ENCODE peak calls at places on chromosomes 7 and 10, in four cellular contexts. I is transverse colon, A is left ventricle myocardium inferior, C is lung. R is an unnamed sample.

GRCh38 chr7:136874393-136875032 is 6.1 kb downstream of the CHRM2 start:
- DNase-seq in I (no peak), A (no peak), C (no peak), R (no peak)

GRCh38 chr7:117808273-117808868 is 64.9 kb downstream of the CTTNBP2 start:
- DNase-seq in I (no peak), A (peak; percentile 29), C (no peak), R (no peak)

GRCh38 chr10:44008270-44008916 is 359.7 kb upstream of the ZNF32 start:
- DNase-seq in I (no peak), A (no peak), C (no peak), R (peak; percentile 75)

GRCh38 chr7:127690806-127691205 is 38.8 kb downstream of the SND1 start:
- DNase-seq in I (no peak), A (no peak), C (no peak), R (no peak)

GRCh38 chr7:98869374-98870070 is at the start of gene TMEM130:
- DNase-seq in I (no peak), A (no peak), C (no peak), R (no peak)

GRCh38 chr10:69333205-69333604 is 54.9 kb downstream of the HK1 start:
- DNase-seq in I (no peak), A (no peak), C (peak; percentile 67), R (peak; percentile 72)

GRCh38 chr7:74178632-74179031 is 4.5 kb downstream of the EIF4H start:
- DNase-seq in I (no peak), A (no peak), C (no peak), R (no peak)

GRCh38 chr7:10889266-10889898 is 84.3 kb upstream of the PHF14 start:
- DNase-seq in I (peak; percentile 20), A (no peak), C (no peak), R (no peak)

GRCh38 chr7:85897967-85898366 is 711.1 kb upstream of the SEMA3D start:
- DNase-seq in I (no peak), A (no peak), C (no peak), R (no peak)

GRCh38 chr7:100363098-100363497 is 5.2 kb downstream of the PILRB start:
- DNase-seq in I (no peak), A (no peak), C (no peak), R (no peak)

GRCh38 chr10:71383972-71384687 is 12.6 kb upstream of the CDH23 start:
- DNase-seq in I (peak; percentile 79), A (peak; percentile 73), C (peak; percentile 73), R (peak; percentile 91)

GRCh38 chr7:17275749-17276671 is 22.4 kb upstream of the AHR start:
- DNase-seq in I (no peak), A (no peak), C (no peak), R (no peak)

GRCh38 chr10:29596826-29597225 is 37.9 kb downstream of the SVIL start:
- DNase-seq in I (no peak), A (no peak), C (no peak), R (no peak)

GRCh38 chr10:101218423-101219136 is 10.7 kb downstream of the LBX1 start:
- DNase-seq in I (no peak), A (no peak), C (no peak), R (no peak)

GRCh38 chr7:98624846-98625420 is 7.8 kb downstream of the NPTX2 start:
- DNase-seq in I (no peak), A (no peak), C (no peak), R (no peak)

GRCh38 chr10:86632009-86632800 is 22.1 kb upstream of the OPN4 start:
- DNase-seq in I (peak; percentile 28), A (peak; percentile 58), C (no peak), R (no peak)

GRCh38 chr7:103154042-103154441 is 5.1 kb upstream of the NAPEPLD start:
- DNase-seq in I (no peak), A (no peak), C (no peak), R (no peak)

GRCh38 chr10:113099431-113100298 is 149.6 kb downstream of the TCF7L2 start:
- DNase-seq in I (no peak), A (no peak), C (no peak), R (no peak)

GRCh38 chr10:128086003-128086863 is 40.0 kb downstream of the MKI67 start:
- DNase-seq in I (no peak), A (no peak), C (no peak), R (no peak)

GRCh38 chr7:98630149-98630548 is 13.1 kb downstream of the NPTX2 start:
- DNase-seq in I (no peak), A (no peak), C (no peak), R (no peak)

GRCh38 chr7:128718967-128719642 is 20.1 kb upstream of the CALU start:
- DNase-seq in I (no peak), A (no peak), C (no peak), R (no peak)

DNA sequence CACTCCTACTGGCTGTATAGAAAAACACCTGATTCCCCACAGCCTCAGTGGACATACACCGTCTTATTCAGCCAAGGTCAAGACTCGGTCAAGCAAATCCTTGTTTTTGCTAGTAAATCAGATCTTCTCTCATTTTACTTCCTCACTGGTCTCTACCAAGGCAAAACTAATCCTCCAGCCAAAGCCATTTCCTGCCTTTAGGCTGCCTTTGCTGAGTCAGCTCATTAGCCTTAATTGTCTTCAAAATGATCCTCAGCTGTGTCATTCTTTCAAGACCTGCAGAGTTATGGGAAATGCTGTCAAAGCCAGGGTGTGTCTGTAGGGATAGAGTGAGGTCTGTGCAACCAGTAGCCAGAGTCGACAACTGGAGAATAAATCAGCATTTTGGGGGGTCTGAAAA is 107.2 kb upstream of the FAM180A start:
- DNase-seq in I (no peak), A (no peak), C (no peak), R (no peak)
- H3K4me3 ChIP-seq in I (no peak overlapping the region), A (no peak overlapping the region), C (no peak overlapping the region), R (no peak overlapping the region)

DNA sequence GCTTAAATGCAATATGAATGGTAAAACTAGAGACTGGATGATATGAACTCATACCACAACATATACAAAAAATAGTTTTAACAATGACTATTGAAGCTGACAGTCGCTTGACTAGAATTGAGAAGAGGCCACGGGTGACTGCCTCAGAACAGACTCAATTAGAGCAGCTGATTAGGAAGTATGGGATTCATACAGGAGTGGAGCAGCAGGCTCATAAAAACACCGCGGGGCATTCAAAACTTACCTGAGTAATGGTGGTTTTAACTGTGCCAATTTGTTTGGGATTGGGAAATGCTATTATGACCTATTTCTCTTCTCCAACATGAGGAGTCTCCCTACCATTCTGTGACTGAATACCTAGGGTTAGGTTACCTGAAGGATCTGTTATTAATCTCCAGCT is 2.1 kb downstream of the CADPS2 start:
- DNase-seq in I (no peak), A (no peak), C (no peak), R (no peak)
- H3K4me3 ChIP-seq in I (no peak overlapping the region), A (peak overlapping the region; percentile 91), C (no peak overlapping the region), R (no peak overlapping the region)

GRCh38 chr10:32374605-32375004 is 27.6 kb upstream of the EPC1 start:
- DNase-seq in I (no peak), A (no peak), C (no peak), R (no peak)

GRCh38 chr10:32377458-32378370 is 30.8 kb upstream of the EPC1 start:
- DNase-seq in I (peak; percentile 35), A (no peak), C (no peak), R (peak; percentile 56)

GRCh38 chr10:32378371-32379301 is 31.7 kb upstream of the EPC1 start:
- DNase-seq in I (peak; percentile 96), A (peak; percentile 95), C (peak; percentile 94), R (peak; percentile 97)

GRCh38 chr10:32376027-32376426 is 29.1 kb upstream of the EPC1 start:
- DNase-seq in I (no peak), A (no peak), C (no peak), R (no peak)

DNA sequence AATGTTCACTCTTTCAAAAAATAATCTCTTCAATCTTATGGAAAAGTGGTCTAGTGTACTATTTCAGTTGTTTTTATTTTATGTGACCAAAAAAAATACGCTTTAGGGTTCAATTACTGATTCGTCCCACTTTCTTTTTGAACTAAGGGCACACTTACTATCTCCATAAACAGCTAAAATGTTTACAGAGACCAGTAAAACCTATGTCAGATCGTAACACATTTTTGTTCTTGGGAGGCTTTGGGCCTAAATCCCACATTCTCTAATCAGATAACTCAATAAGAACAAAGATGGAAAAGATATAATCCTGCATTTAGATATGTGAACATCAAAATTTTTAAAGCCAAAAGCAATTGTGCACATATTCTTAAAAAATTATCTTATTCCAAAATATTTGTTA is 29.8 kb upstream of the EPC1 start:
- DNase-seq in I (no peak), A (no peak), C (no peak), R (no peak)
- H3K4me3 ChIP-seq in I (peak overlapping the region; percentile 55), A (peak overlapping the region; percentile 76), C (no peak overlapping the region), R (peak overlapping the region; percentile 92)

DNA sequence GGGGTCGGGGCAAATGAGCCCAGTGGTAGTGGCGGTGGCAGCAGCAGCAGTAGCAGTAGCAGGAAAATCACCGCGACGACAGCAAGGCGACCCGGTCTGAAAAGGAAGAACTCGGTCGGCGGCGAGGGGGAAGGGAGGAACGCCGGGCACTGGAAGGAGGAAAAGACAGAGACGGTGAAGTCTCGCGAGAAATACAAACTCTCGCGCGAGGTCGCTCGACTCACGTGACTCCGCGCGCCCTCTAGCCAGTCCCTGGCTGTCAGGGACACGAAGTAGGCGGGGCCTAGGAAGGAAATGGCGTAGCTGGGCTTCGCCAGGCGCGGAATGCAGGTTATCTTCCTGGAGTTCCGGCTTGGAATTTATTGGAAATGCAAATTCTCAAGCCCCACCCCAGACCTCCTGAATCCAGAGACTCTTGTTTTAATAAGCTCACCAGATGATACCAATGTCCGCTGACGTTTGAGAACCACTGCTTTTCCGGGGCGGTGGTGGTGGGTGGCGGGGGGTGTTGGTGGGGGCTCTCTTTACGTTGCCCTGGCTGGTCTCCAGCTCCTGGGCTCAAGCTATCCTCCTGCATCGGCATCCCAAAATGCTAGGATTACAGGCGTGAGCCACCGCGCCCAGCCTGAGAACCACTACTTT is at the start of gene SMNDC1:
- DNase-seq in I (peak; percentile 99), A (peak; percentile 98), C (peak; percentile 97), R (peak; percentile 99)
- H3K4me3 ChIP-seq in I (peak within 1 kb of the TSS; percentile 93), A (peak within 1 kb of the TSS; percentile 90), C (peak within 1 kb of the TSS; percentile 96), R (peak within 1 kb of the TSS; percentile 93)

DNA sequence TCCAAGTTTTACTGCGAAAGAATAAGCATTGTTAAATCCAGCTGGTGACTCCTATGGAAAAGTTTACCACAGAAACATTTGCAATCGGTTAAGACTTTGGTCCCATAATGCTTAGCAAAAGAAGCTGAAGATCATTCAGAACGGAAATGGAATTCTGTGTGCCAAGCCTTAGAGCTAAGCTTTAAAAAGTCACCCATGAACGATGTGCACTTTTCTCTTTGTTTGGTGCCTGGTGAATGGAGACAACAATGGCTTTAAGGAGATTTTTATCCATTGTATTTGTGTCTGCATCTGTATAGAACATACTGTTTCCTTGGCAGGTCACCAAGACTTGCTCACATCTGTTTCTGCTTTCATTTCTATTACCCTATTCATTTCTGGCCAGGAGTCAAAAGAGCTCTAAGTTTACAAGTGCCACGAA is 26.3 kb upstream of the COL1A2 start:
- DNase-seq in I (no peak), A (no peak), C (no peak), R (no peak)
- H3K4me3 ChIP-seq in I (no peak overlapping the region), A (peak overlapping the region; percentile 33), C (no peak overlapping the region), R (peak overlapping the region; percentile 72)

GRCh38 chr10:116706281-116706680 is 36.1 kb downstream of the HSPA12A start:
- DNase-seq in I (no peak), A (no peak), C (no peak), R (no peak)

GRCh38 chr10:116710021-116710420 is 32.3 kb downstream of the HSPA12A start:
- DNase-seq in I (no peak), A (no peak), C (no peak), R (no peak)

GRCh38 chr10:116708386-116708785 is 34.0 kb downstream of the HSPA12A start:
- DNase-seq in I (no peak), A (no peak), C (no peak), R (no peak)

GRCh38 chr10:116708877-116709276 is 33.5 kb downstream of the HSPA12A start:
- DNase-seq in I (no peak), A (no peak), C (no peak), R (no peak)

GRCh38 chr10:116707981-116708380 is 34.4 kb downstream of the HSPA12A start:
- DNase-seq in I (no peak), A (no peak), C (no peak), R (no peak)
- H3K4me3 ChIP-seq in I (no peak overlapping the region), A (no peak overlapping the region), C (no peak overlapping the region), R (no peak overlapping the region)

GRCh38 chr7:47991270-47991669 is 11.9 kb upstream of the HUS1 start:
- DNase-seq in I (no peak), A (no peak), C (no peak), R (no peak)
- H3K4me3 ChIP-seq in I (peak overlapping the region; percentile 44), A (peak overlapping the region; percentile 70), C (no peak overlapping the region), R (no peak overlapping the region)

R was measured in aorta.